ENCODE peak calls at places on chromosomes 1 and 21, in four cellular contexts. P is HFF-Myc; Z is smooth muscle cell of the brain vasculature; S is activated CD4-positive, alpha-beta T cell treated with anti-CD3 and anti-CD28 coated beads for 4 hours. W is an unnamed sample.

GRCh38 chr1:208835781-208836180 is 591.6 kb upstream of the PLXNA2 start:
- DNase-seq in P (no peak), Z (no peak), S (no peak), W (no peak)

GRCh38 chr1:12143631-12144155 is 23.1 kb upstream of the TNFRSF1B start:
- DNase-seq in P (peak), Z (peak), S (peak), W (no peak)

GRCh38 chr1:238546118-238546517 is 655.4 kb upstream of the ZP4 start:
- DNase-seq in P (no peak), Z (no peak), S (no peak), W (no peak)

GRCh38 chr1:225471453-225472301 is 43.8 kb upstream of the LBR start:
- DNase-seq in P (no peak), Z (no peak), S (no peak), W (peak)

GRCh38 chr1:174968750-174969244 is 30.9 kb upstream of the CACYBP start:
- DNase-seq in P (no peak), Z (peak), S (peak), W (no peak)

GRCh38 chr1:30878559-30878958 is 30.0 kb downstream of the SDC3 start:
- DNase-seq in P (no peak), Z (no peak), S (no peak), W (no peak)

GRCh38 chr21:33642896-33643657 is 776 bp downstream of the ITSN1 start:
- DNase-seq in P (no peak), Z (no peak), S (peak), W (peak)

GRCh38 chr1:38741341-38741740 is 118.2 kb downstream of the RRAGC start:
- DNase-seq in P (no peak), Z (no peak), S (no peak), W (no peak)

GRCh38 chr1:154696001-154696400 is 88.0 kb upstream of the ADAR start:
- DNase-seq in P (no peak), Z (no peak), S (no peak), W (no peak)

GRCh38 chr21:44093761-44094160 is 13.4 kb upstream of the PWP2 start:
- DNase-seq in P (no peak), Z (no peak), S (no peak), W (no peak)

GRCh38 chr1:168328965-168329364 is 48.3 kb downstream of the TBX19 start:
- DNase-seq in P (no peak), Z (no peak), S (no peak), W (no peak)

GRCh38 chr1:48943393-48943792 is 166.7 kb upstream of the BEND5 start:
- DNase-seq in P (no peak), Z (no peak), S (no peak), W (no peak)

GRCh38 chr1:199168895-199169294 is 530.1 kb downstream of the PTPRC start:
- DNase-seq in P (no peak), Z (no peak), S (no peak), W (no peak)

GRCh38 chr1:171801395-171801990 is 20.0 kb downstream of the METTL13 start:
- DNase-seq in P (peak), Z (no peak), S (no peak), W (no peak)

GRCh38 chr1:117609471-117609911 is 3.6 kb downstream of the TENT5C start:
- DNase-seq in P (no peak), Z (no peak), S (no peak), W (no peak)

GRCh38 chr1:215474940-215475339 is 92.2 kb upstream of the KCTD3 start:
- DNase-seq in P (no peak), Z (no peak), S (no peak), W (no peak)

GRCh38 chr1:55696181-55696580 is 481.0 kb upstream of the USP24 start:
- DNase-seq in P (peak), Z (no peak), S (no peak), W (no peak)

GRCh38 chr1:76337777-76338176 is 263.2 kb downstream of the ST6GALNAC3 start:
- DNase-seq in P (no peak), Z (no peak), S (no peak), W (no peak)

GRCh38 chr1:205527931-205528330 is 23.5 kb downstream of the CDK18 start:
- DNase-seq in P (no peak), Z (no peak), S (no peak), W (no peak)

GRCh38 chr1:116769561-116769977 is 15.3 kb downstream of the CD2 start:
- DNase-seq in P (no peak), Z (no peak), S (peak), W (peak)

W was measured in activated CD8-positive, alpha-beta memory T cell treated with anti-CD3 and anti-CD28 coated beads, Interleukin-2, amount 50 U/mL, for 4 hours.